ENCODE peak calls at places on chromosome 4, in four cellular contexts. N is activated naive CD4-positive, alpha-beta T cell treated with anti-CD3 and anti-CD28 coated beads, Interleukin-2, amount 10 ng/mL, durations not matched to agents 7 days and 5 days; C is anterior cingulate cortex; Q is T-cell. Y is an unnamed sample.

GRCh38 chr4:153572609-153573008 is 106.4 kb downstream of the TMEM131L start:
- DNase-seq in N (no peak), C (no peak), Q (no peak), Y (no peak)

GRCh38 chr4:167713756-167714155 is 378.6 kb upstream of the ANXA10 start:
- DNase-seq in N (no peak), C (no peak), Q (no peak), Y (no peak)

GRCh38 chr4:145177906-145178538 is 2.4 kb downstream of the OTUD4 start:
- DNase-seq in N (peak; percentile 24), C (no peak), Q (no peak), Y (no peak)

GRCh38 chr4:88041626-88042025 is 34.2 kb downstream of the PKD2 start:
- DNase-seq in N (no peak), C (no peak), Q (no peak), Y (no peak)

GRCh38 chr4:155941085-155941484 is 12.6 kb downstream of the CTSO start:
- DNase-seq in N (no peak), C (no peak), Q (no peak), Y (no peak)

GRCh38 chr4:120066182-120066524 is 495 bp downstream of the MAD2L1 start:
- DNase-seq in N (peak; percentile 82), C (no peak), Q (peak; percentile 54), Y (peak; percentile 89)

GRCh38 chr4:173289351-173289725 is 44.8 kb downstream of the HMGB2 start:
- DNase-seq in N (no peak), C (no peak), Q (no peak), Y (no peak)

GRCh38 chr4:168797176-168797575 is 212.9 kb downstream of the CBR4 start:
- DNase-seq in N (no peak), C (no peak), Q (no peak), Y (no peak)

Y was measured in GM12865.